ENCODE peak calls at places on chromosome 22, in seven cellular contexts. X is cardiac fibroblast, D is sigmoid colon, V is left ventricle myocardium inferior, N is tibial artery, J is HFF-Myc, Y is hepatocyte. M is an unnamed sample.

GRCh38 chr22:33000342-33001280 is 57.6 kb downstream of the SYN3 start:
- DNase-seq in X (peak), D (peak), V (peak), N (no peak), J (peak), Y (peak), M (peak)

GRCh38 chr22:32142600-32142999 is 16.5 kb downstream of the C22orf42 start:
- DNase-seq in X (no peak), D (no peak), V (no peak), N (no peak), J (no peak), Y (no peak), M (no peak)

GRCh38 chr22:46293591-46294260 is 2.9 kb upstream of the GTSE1 start:
- DNase-seq in X (no peak), D (peak), V (peak), N (peak), J (peak), Y (no peak), M (peak)

GRCh38 chr22:43345761-43346261 is 2.6 kb upstream of the SCUBE1 start:
- DNase-seq in X (no peak), D (no peak), V (no peak), N (no peak), J (no peak), Y (no peak), M (no peak)

GRCh38 chr22:50269573-50270301 is 443 bp downstream of the MAPK11 start:
- DNase-seq in X (peak), D (no peak), V (peak), N (no peak), J (no peak), Y (peak), M (peak)

GRCh38 chr22:22171357-22172218 is 73.0 kb upstream of the VPREB1 start:
- DNase-seq in X (no peak), D (no peak), V (no peak), N (no peak), J (no peak), Y (peak), M (no peak)

GRCh38 chr22:28029201-28029948 is 110.3 kb upstream of the PITPNB start:
- DNase-seq in X (peak), D (no peak), V (peak), N (no peak), J (no peak), Y (no peak), M (peak)

GRCh38 chr22:32801436-32802290 is at the start of gene TIMP3:
- DNase-seq in X (peak), D (peak), V (peak), N (peak), J (peak), Y (peak), M (peak)

GRCh38 chr22:26586556-26587325 is 3.2 kb downstream of the TPST2 start:
- DNase-seq in X (peak), D (peak), V (peak), N (no peak), J (no peak), Y (no peak), M (no peak)
- H3K4me3 ChIP-seq in X (no peak), D (no peak), V (peak), N (no peak), J (no peak), Y (no peak), M (no peak)

GRCh38 chr22:18987765-18988164 is 51.7 kb upstream of the PRODH start:
- DNase-seq in X (no peak), D (no peak), V (no peak), N (no peak), J (no peak), Y (peak), M (peak)
- TF ChIP-seq CTCF in X (peak), D (no peak), V (peak), N (no peak), J (peak), Y (peak), M (peak)

DNA sequence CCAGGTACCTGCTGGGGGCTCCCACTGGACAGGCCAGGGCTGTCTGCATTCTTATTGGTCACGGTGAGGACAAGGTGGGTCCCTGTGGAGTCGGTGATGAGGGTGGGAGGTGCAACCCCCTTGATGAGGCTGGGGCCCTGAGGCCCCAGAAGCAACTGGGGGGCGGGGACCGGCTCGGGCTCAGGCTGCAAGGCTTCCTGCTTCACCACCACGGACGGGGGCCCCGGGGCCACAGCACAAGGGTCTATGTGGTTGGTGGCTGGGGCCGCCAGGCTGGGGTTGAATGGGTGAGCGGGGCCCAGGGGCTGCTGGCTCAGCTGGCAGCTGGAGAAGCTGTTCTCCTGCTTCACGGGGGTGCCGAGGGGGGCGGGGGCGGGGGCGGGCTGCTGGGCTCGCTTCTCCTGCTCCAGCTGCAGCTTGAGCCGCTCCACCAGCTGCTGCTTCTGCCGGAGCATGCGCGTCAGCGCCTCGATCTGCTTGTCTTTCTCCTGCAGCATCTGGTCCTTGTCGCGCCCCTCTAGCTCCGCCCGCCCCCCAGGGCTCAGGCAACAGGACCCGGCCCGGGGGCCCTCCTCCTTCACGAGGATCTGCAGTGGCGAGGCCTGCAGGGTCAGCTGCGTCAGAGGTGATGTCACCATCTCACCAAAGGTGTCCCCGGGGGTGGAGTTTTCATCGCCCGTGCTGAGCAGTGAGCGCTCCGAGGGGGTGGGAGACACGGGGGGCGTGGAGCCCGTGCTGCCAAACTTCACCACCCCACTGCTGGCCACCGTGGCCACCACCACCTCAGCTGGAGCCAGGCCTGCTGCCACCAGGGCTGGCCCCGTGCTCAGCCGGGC is 48.2 kb downstream of the SGSM3 start:
- DNase-seq in X (no peak), D (peak), V (peak), N (no peak), J (no peak), Y (no peak), M (peak)
- H3K4me3 ChIP-seq in X (no peak), D (no peak), V (no peak), N (no peak), J (no peak), Y (no peak), M (no peak)

DNA sequence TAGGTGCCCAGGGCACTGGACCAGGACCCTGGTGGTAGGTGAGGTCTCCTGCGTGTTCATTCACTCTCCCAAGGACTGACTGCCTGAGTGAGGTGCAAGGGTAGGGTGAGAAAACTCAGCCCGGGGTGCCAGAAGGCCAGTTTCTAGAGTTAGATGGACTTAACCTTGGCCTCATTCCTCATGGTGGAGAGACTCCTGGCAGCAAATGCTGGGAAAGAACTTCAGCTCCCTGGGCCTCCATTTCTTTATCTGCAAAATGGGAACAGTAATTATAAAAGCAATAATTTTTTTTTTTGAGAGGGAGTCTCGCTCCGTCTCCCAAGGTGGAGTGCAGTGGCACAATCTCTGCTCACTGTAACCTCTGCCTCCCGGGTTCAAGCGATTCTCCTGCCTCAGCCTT is 47.7 kb downstream of the TRIOBP start:
- DNase-seq in X (no peak), D (no peak), V (no peak), N (no peak), J (no peak), Y (no peak), M (no peak)
- TF ChIP-seq CTCF in X (no peak), D (no peak), V (no peak), N (no peak), J (no peak), Y (no peak), M (no peak)

M was measured in A673.